ENCODE peak calls at places on chromosomes 13 and 19, in five cellular contexts. V, Y, C, B and K are unnamed samples.

GRCh38 chr19:46674416-46675178 is 13.6 kb upstream of the DACT3 start:
- DNase-seq in V (no peak), B (no peak), Y (peak), C (peak), K (peak)

GRCh38 chr19:13127051-13127450 is 9.0 kb downstream of the NACC1 start:
- DNase-seq in Y (no peak), V (no peak), B (no peak), C (peak), K (peak)

GRCh38 chr19:48818234-48818823 is 7.5 kb upstream of the BCAT2 start:
- DNase-seq in C (no peak), Y (no peak), B (no peak), V (peak), K (no peak)

GRCh38 chr19:33063356-33064116 is 1.2 kb downstream of the RHPN2 start:
- DNase-seq in C (peak), Y (no peak), V (no peak), B (no peak), K (peak)

GRCh38 chr13:108463365-108463764 is 166.0 kb upstream of the MYO16 start:
- DNase-seq in Y (no peak), B (no peak), C (no peak), V (no peak), K (no peak)

GRCh38 chr13:19634129-19634740 is 776 bp downstream of the MPHOSPH8 start:
- DNase-seq in Y (no peak), C (peak), B (no peak), V (no peak), K (peak)

GRCh38 chr13:86174632-86175031 is 375.4 kb upstream of the SLITRK6 start:
- DNase-seq in B (no peak), V (no peak), Y (no peak), C (no peak), K (peak)

GRCh38 chr19:49390131-49390977 is 2.3 kb downstream of the KASH5 start:
- DNase-seq in B (peak), C (peak), V (no peak), Y (no peak), K (no peak)